ENCODE peak calls at places on chromosomes 4 and X, in four cellular contexts. I is nephron progenitor cell; F is activated T-helper 1 cell treated with anti-CD3 and anti-CD28 coated beads, Interleukin-12 subunit alpha, Interleukin-12 subunit beta, Interleukin-2, Interleukin-4 antibody, amounts not matched to agents 30 ng/mL and 10 ng/mL and 1 ng/mL, durations not matched to agents 14 hours and 24 hours and 36 hours; U is stimulated activated CD4-positive, alpha-beta T cell treated with anti-CD3 and anti-CD28 coated beads, Interleukin-1b, Interleukin-23, amount 100 ng/mL, for 4 hours. V is an unnamed sample.

GRCh38 chrX:149527705-149528104 is 13.1 kb upstream of the EOLA1 start:
- DNase-seq in I (no peak), F (no peak), U (no peak), V (no peak)

GRCh38 chrX:52933976-52934703 is 24.2 kb downstream of the FAM156A start:
- DNase-seq in I (no peak), F (no peak), U (no peak), V (no peak)

GRCh38 chr4:25031077-25031606 is 396 bp upstream of the LGI2 start:
- DNase-seq in I (peak; percentile 48), F (no peak), U (no peak), V (no peak)

GRCh38 chrX:16119353-16120220 is 3.8 kb upstream of the GRPR start:
- DNase-seq in I (no peak), F (no peak), U (no peak), V (no peak)

GRCh38 chr4:60081839-60082238 is 1118.3 kb upstream of the ADGRL3 start:
- DNase-seq in I (no peak), F (no peak), U (no peak), V (no peak)

GRCh38 chr4:105956566-105956965 is 61.3 kb downstream of the NPNT start:
- DNase-seq in I (no peak), F (no peak), U (no peak), V (no peak)

GRCh38 chr4:7186516-7187296 is 5.6 kb upstream of the SORCS2 start:
- DNase-seq in I (no peak), F (no peak), U (no peak), V (no peak)

GRCh38 chr4:53676402-53676871 is 85.2 kb upstream of the LNX1 start:
- DNase-seq in I (no peak), F (no peak), U (no peak), V (no peak)

GRCh38 chrX:45233541-45233940 is 32.9 kb upstream of the DIPK2B start:
- DNase-seq in I (no peak), F (no peak), U (no peak), V (no peak)

GRCh38 chr4:87087015-87087920 is 133.2 kb downstream of the KLHL8 start:
- DNase-seq in I (no peak), F (no peak), U (no peak), V (no peak)